ENCODE peak calls at places on chromosomes 1 and 21, in ten cellular contexts. One of them, this sample, is unnamed. For H3K4me1, the result is how much of the 10 kb centered on the place peaks cover.

GRCh38 chr1:42177551-42177981 is 13.0 kb upstream of the GUCA2A start:
- DNase-seq in psoas muscle: no peak
- DNase-seq in lung: peak
- DNase-seq in ovary: peak
- DNase-seq in adrenal gland: no peak
- DNase-seq in IMR-90: peak
- DNase-seq in colonic mucosa: peak
- DNase-seq in NT2/D1: no peak
- DNase-seq in CD8-positive, alpha-beta T cell: no peak
- DNase-seq in mucosa of descending colon: peak
- DNase-seq in this sample: no peak

GRCh38 chr1:239816090-239816812 is 275.4 kb upstream of the FMN2 start:
- DNase-seq in adrenal gland: peak
- DNase-seq in lung: peak
- DNase-seq in colonic mucosa: peak
- DNase-seq in IMR-90: peak
- DNase-seq in mucosa of descending colon: peak
- DNase-seq in ovary: peak
- DNase-seq in NT2/D1: peak
- DNase-seq in CD8-positive, alpha-beta T cell: no peak
- DNase-seq in psoas muscle: no peak
- DNase-seq in this sample: peak

GRCh38 chr1:181318022-181318857 is 165.1 kb upstream of the CACNA1E start:
- DNase-seq in psoas muscle: no peak
- DNase-seq in adrenal gland: no peak
- DNase-seq in NT2/D1: no peak
- DNase-seq in IMR-90: no peak
- DNase-seq in CD8-positive, alpha-beta T cell: no peak
- DNase-seq in lung: no peak
- DNase-seq in mucosa of descending colon: no peak
- DNase-seq in colonic mucosa: no peak
- DNase-seq in ovary: no peak
- DNase-seq in this sample: no peak

GRCh38 chr1:12121212-12122000 is 45.4 kb upstream of the TNFRSF1B start:
- DNase-seq in CD8-positive, alpha-beta T cell: peak
- DNase-seq in ovary: no peak
- DNase-seq in NT2/D1: no peak
- DNase-seq in colonic mucosa: no peak
- DNase-seq in IMR-90: peak
- DNase-seq in adrenal gland: no peak
- DNase-seq in lung: no peak
- DNase-seq in psoas muscle: no peak
- DNase-seq in mucosa of descending colon: no peak
- DNase-seq in this sample: no peak

GRCh38 chr21:26137379-26138060 is 33.0 kb downstream of the APP start:
- DNase-seq in lung: no peak
- DNase-seq in colonic mucosa: no peak
- DNase-seq in NT2/D1: no peak
- DNase-seq in ovary: no peak
- DNase-seq in CD8-positive, alpha-beta T cell: no peak
- DNase-seq in IMR-90: no peak
- DNase-seq in psoas muscle: no peak
- DNase-seq in mucosa of descending colon: no peak
- DNase-seq in adrenal gland: no peak
- DNase-seq in this sample: no peak

GRCh38 chr1:19113362-19114092 is 96.5 kb downstream of the UBR4 start:
- DNase-seq in psoas muscle: no peak
- DNase-seq in ovary: no peak
- DNase-seq in mucosa of descending colon: peak
- DNase-seq in adrenal gland: peak
- DNase-seq in NT2/D1: peak
- DNase-seq in IMR-90: peak
- DNase-seq in lung: no peak
- DNase-seq in CD8-positive, alpha-beta T cell: peak
- DNase-seq in colonic mucosa: peak
- DNase-seq in this sample: peak

GRCh38 chr21:15764878-15765277 is 35.1 kb downstream of the USP25 start:
- DNase-seq in psoas muscle: no peak
- DNase-seq in CD8-positive, alpha-beta T cell: no peak
- DNase-seq in ovary: no peak
- DNase-seq in colonic mucosa: no peak
- DNase-seq in mucosa of descending colon: no peak
- DNase-seq in lung: no peak
- DNase-seq in adrenal gland: no peak
- DNase-seq in NT2/D1: no peak
- DNase-seq in IMR-90: no peak
- DNase-seq in this sample: no peak

GRCh38 chr1:22231995-22232690 is 89.2 kb upstream of the WNT4 start:
- DNase-seq in IMR-90: no peak
- DNase-seq in adrenal gland: no peak
- DNase-seq in colonic mucosa: no peak
- DNase-seq in CD8-positive, alpha-beta T cell: no peak
- DNase-seq in psoas muscle: no peak
- DNase-seq in mucosa of descending colon: no peak
- DNase-seq in NT2/D1: no peak
- DNase-seq in ovary: no peak
- DNase-seq in lung: no peak
- DNase-seq in this sample: no peak

GRCh38 chr1:36472656-36473055 is 8.5 kb upstream of the MRPS15 start:
- DNase-seq in lung: no peak
- DNase-seq in IMR-90: no peak
- DNase-seq in CD8-positive, alpha-beta T cell: no peak
- DNase-seq in psoas muscle: no peak
- DNase-seq in adrenal gland: no peak
- DNase-seq in colonic mucosa: no peak
- DNase-seq in ovary: no peak
- DNase-seq in mucosa of descending colon: no peak
- DNase-seq in NT2/D1: no peak
- DNase-seq in this sample: no peak

GRCh38 chr1:29707796-29708195 is 471.5 kb downstream of the PTPRU start:
- DNase-seq in adrenal gland: no peak
- DNase-seq in colonic mucosa: no peak
- DNase-seq in psoas muscle: no peak
- DNase-seq in mucosa of descending colon: no peak
- DNase-seq in CD8-positive, alpha-beta T cell: no peak
- DNase-seq in IMR-90: no peak
- DNase-seq in NT2/D1: no peak
- DNase-seq in ovary: no peak
- DNase-seq in lung: no peak
- DNase-seq in this sample: no peak

GRCh38 chr1:45669379-45669778 is 17.0 kb downstream of the GPBP1L1 start:
- DNase-seq in ovary: no peak
- DNase-seq in mucosa of descending colon: no peak
- DNase-seq in psoas muscle: no peak
- DNase-seq in NT2/D1: no peak
- DNase-seq in CD8-positive, alpha-beta T cell: no peak
- DNase-seq in lung: no peak
- DNase-seq in colonic mucosa: no peak
- DNase-seq in IMR-90: peak
- DNase-seq in adrenal gland: no peak
- DNase-seq in this sample: no peak

GRCh38 chr1:45668526-45668925 is 17.8 kb downstream of the GPBP1L1 start:
- DNase-seq in ovary: no peak
- DNase-seq in IMR-90: no peak
- DNase-seq in psoas muscle: no peak
- DNase-seq in CD8-positive, alpha-beta T cell: no peak
- DNase-seq in lung: no peak
- DNase-seq in mucosa of descending colon: no peak
- DNase-seq in colonic mucosa: no peak
- DNase-seq in NT2/D1: no peak
- DNase-seq in adrenal gland: no peak
- DNase-seq in this sample: no peak

GRCh38 chr1:45667321-45668111 is 18.8 kb downstream of the GPBP1L1 start:
- DNase-seq in mucosa of descending colon: no peak
- DNase-seq in adrenal gland: no peak
- DNase-seq in lung: no peak
- DNase-seq in psoas muscle: no peak
- DNase-seq in colonic mucosa: no peak
- DNase-seq in CD8-positive, alpha-beta T cell: no peak
- DNase-seq in ovary: no peak
- DNase-seq in IMR-90: no peak
- DNase-seq in NT2/D1: no peak
- DNase-seq in this sample: no peak

GRCh38 chr1:45669859-45670655 is 16.3 kb downstream of the GPBP1L1 start:
- DNase-seq in IMR-90: peak
- DNase-seq in ovary: no peak
- DNase-seq in lung: no peak
- DNase-seq in psoas muscle: no peak
- DNase-seq in adrenal gland: no peak
- DNase-seq in colonic mucosa: no peak
- DNase-seq in CD8-positive, alpha-beta T cell: no peak
- DNase-seq in NT2/D1: no peak
- DNase-seq in mucosa of descending colon: no peak
- DNase-seq in this sample: no peak

GRCh38 chr1:45666836-45667235 is 19.5 kb downstream of the GPBP1L1 start:
- DNase-seq in mucosa of descending colon: no peak
- DNase-seq in psoas muscle: no peak
- DNase-seq in CD8-positive, alpha-beta T cell: no peak
- DNase-seq in NT2/D1: no peak
- DNase-seq in adrenal gland: no peak
- DNase-seq in lung: no peak
- DNase-seq in colonic mucosa: no peak
- DNase-seq in IMR-90: no peak
- DNase-seq in ovary: no peak
- DNase-seq in this sample: no peak
- H3K4me1 ChIP-seq in mucosa of descending colon: under half
- H3K4me1 ChIP-seq in psoas muscle: half or more
- H3K4me1 ChIP-seq in CD8-positive, alpha-beta T cell: under half
- H3K4me1 ChIP-seq in NT2/D1: under half
- H3K4me1 ChIP-seq in adrenal gland: under half
- H3K4me1 ChIP-seq in lung: under half
- H3K4me1 ChIP-seq in colonic mucosa: under half
- H3K4me1 ChIP-seq in IMR-90: under half
- H3K4me1 ChIP-seq in ovary: under half
- H3K4me1 ChIP-seq in this sample: under half

GRCh38 chr1:205187420-205187819 is 24.1 kb downstream of the DSTYK start:
- DNase-seq in CD8-positive, alpha-beta T cell: no peak
- DNase-seq in mucosa of descending colon: no peak
- DNase-seq in psoas muscle: no peak
- DNase-seq in ovary: no peak
- DNase-seq in IMR-90: no peak
- DNase-seq in NT2/D1: no peak
- DNase-seq in colonic mucosa: no peak
- DNase-seq in adrenal gland: no peak
- DNase-seq in lung: no peak
- DNase-seq in this sample: no peak
- H3K4me1 ChIP-seq in CD8-positive, alpha-beta T cell: under half
- H3K4me1 ChIP-seq in mucosa of descending colon: under half
- H3K4me1 ChIP-seq in psoas muscle: half or more
- H3K4me1 ChIP-seq in ovary: under half
- H3K4me1 ChIP-seq in IMR-90: under half
- H3K4me1 ChIP-seq in NT2/D1: under half
- H3K4me1 ChIP-seq in colonic mucosa: under half
- H3K4me1 ChIP-seq in adrenal gland: under half
- H3K4me1 ChIP-seq in lung: under half
- H3K4me1 ChIP-seq in this sample: under half

GRCh38 chr21:44920694-44921604 is at the start of gene ITGB2:
- DNase-seq in NT2/D1: no peak
- DNase-seq in IMR-90: no peak
- DNase-seq in CD8-positive, alpha-beta T cell: peak
- DNase-seq in psoas muscle: peak
- DNase-seq in colonic mucosa: no peak
- DNase-seq in lung: peak
- DNase-seq in mucosa of descending colon: peak
- DNase-seq in adrenal gland: peak
- DNase-seq in ovary: no peak
- DNase-seq in this sample: no peak
- H3K4me1 ChIP-seq in NT2/D1: under half
- H3K4me1 ChIP-seq in IMR-90: under half
- H3K4me1 ChIP-seq in CD8-positive, alpha-beta T cell: half or more
- H3K4me1 ChIP-seq in psoas muscle: under half
- H3K4me1 ChIP-seq in colonic mucosa: under half
- H3K4me1 ChIP-seq in lung: under half
- H3K4me1 ChIP-seq in mucosa of descending colon: under half
- H3K4me1 ChIP-seq in adrenal gland: under half
- H3K4me1 ChIP-seq in ovary: under half
- H3K4me1 ChIP-seq in this sample: under half

GRCh38 chr1:167631386-167631941 is 1.4 kb downstream of the RCSD1 start:
- DNase-seq in lung: no peak
- DNase-seq in adrenal gland: no peak
- DNase-seq in IMR-90: no peak
- DNase-seq in NT2/D1: no peak
- DNase-seq in mucosa of descending colon: no peak
- DNase-seq in psoas muscle: no peak
- DNase-seq in ovary: no peak
- DNase-seq in colonic mucosa: no peak
- DNase-seq in CD8-positive, alpha-beta T cell: no peak
- DNase-seq in this sample: no peak

GRCh38 chr1:167629681-167630567 is at the start of gene RCSD1:
- DNase-seq in lung: no peak
- DNase-seq in CD8-positive, alpha-beta T cell: peak
- DNase-seq in IMR-90: no peak
- DNase-seq in NT2/D1: no peak
- DNase-seq in psoas muscle: peak
- DNase-seq in colonic mucosa: no peak
- DNase-seq in adrenal gland: no peak
- DNase-seq in mucosa of descending colon: no peak
- DNase-seq in ovary: no peak
- DNase-seq in this sample: no peak

GRCh38 chr1:167633258-167633944 is 3.4 kb downstream of the RCSD1 start:
- DNase-seq in ovary: no peak
- DNase-seq in psoas muscle: no peak
- DNase-seq in mucosa of descending colon: no peak
- DNase-seq in CD8-positive, alpha-beta T cell: no peak
- DNase-seq in lung: no peak
- DNase-seq in colonic mucosa: no peak
- DNase-seq in adrenal gland: no peak
- DNase-seq in IMR-90: no peak
- DNase-seq in NT2/D1: no peak
- DNase-seq in this sample: no peak

GRCh38 chr1:167630568-167631385 is 745 bp downstream of the RCSD1 start:
- DNase-seq in adrenal gland: no peak
- DNase-seq in ovary: no peak
- DNase-seq in IMR-90: no peak
- DNase-seq in mucosa of descending colon: no peak
- DNase-seq in CD8-positive, alpha-beta T cell: peak
- DNase-seq in NT2/D1: no peak
- DNase-seq in lung: no peak
- DNase-seq in psoas muscle: no peak
- DNase-seq in colonic mucosa: no peak
- DNase-seq in this sample: no peak

DNA sequence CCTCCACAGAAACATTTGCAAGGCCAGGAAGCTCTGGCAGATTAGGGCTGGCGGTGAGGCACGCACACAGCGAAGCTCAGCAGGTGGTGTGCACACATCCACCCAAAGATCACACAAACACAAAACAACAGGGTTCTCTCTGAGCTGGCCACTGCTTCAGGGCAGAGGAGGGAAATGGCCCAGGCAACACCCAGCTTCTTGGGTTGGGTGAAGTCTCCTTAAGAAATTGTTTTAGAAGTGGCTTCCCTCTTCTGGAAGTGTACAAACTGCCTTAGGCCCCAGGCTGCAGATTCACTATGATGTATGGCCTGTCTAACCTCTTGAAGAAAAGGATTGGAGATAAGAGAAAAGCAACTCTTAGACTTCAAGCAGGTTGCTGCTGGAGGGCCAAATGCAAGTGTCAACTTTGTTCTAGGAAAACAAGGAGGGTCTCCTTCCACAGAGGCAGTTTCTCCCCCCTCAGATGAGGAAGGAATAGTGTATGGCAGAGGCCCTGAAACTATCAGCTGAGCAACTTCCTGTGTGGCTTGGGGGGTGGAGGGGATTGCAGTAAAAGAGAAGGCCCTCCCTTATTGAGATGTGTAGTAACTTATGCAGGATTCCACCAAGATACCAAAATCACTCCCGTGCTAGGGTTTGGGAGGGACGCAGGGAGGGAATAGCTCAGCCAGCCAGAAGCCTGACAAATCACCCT is 2.1 kb downstream of the RCSD1 start:
- DNase-seq in CD8-positive, alpha-beta T cell: peak
- DNase-seq in psoas muscle: no peak
- DNase-seq in NT2/D1: no peak
- DNase-seq in IMR-90: no peak
- DNase-seq in mucosa of descending colon: no peak
- DNase-seq in colonic mucosa: no peak
- DNase-seq in ovary: no peak
- DNase-seq in adrenal gland: no peak
- DNase-seq in lung: no peak
- DNase-seq in this sample: no peak
- H3K4me1 ChIP-seq in CD8-positive, alpha-beta T cell: half or more
- H3K4me1 ChIP-seq in psoas muscle: half or more
- H3K4me1 ChIP-seq in NT2/D1: under half
- H3K4me1 ChIP-seq in IMR-90: under half
- H3K4me1 ChIP-seq in mucosa of descending colon: under half
- H3K4me1 ChIP-seq in colonic mucosa: under half
- H3K4me1 ChIP-seq in ovary: under half
- H3K4me1 ChIP-seq in adrenal gland: under half
- H3K4me1 ChIP-seq in lung: under half
- H3K4me1 ChIP-seq in this sample: under half

This sample was measured in body of pancreas.